ENCODE peak calls at places on chromosomes 1 and 21, in four cellular contexts. Q is body of pancreas; V is activated naive CD4-positive, alpha-beta T cell; Y is EL. O is an unnamed sample.

GRCh38 chr1:230516890-230517289 is 90.8 kb upstream of the PGBD5 start:
- DNase-seq in Q (no peak), Y (no peak), V (no peak), O (no peak)

GRCh38 chr1:68010094-68010493 is 40.3 kb downstream of the DIRAS3 start:
- DNase-seq in Q (no peak), Y (no peak), V (no peak), O (no peak)

GRCh38 chr21:45011911-45012660 is 62.3 kb upstream of the ADARB1 start:
- DNase-seq in V (no peak), Q (no peak), Y (peak), O (peak)

GRCh38 chr1:184258525-184258924 is 128.3 kb upstream of the C1orf21 start:
- DNase-seq in Y (no peak), V (no peak), Q (no peak), O (no peak)

GRCh38 chr1:7609311-7609994 is 161.6 kb upstream of the VAMP3 start:
- DNase-seq in Y (no peak), Q (no peak), V (no peak), O (no peak)

GRCh38 chr1:22636369-22636768 is at the start of gene C1QA:
- DNase-seq in V (no peak), Y (no peak), Q (no peak), O (peak)

GRCh38 chr1:211260161-211261107 is 1.3 kb downstream of the RCOR3 start:
- DNase-seq in V (peak), Y (peak), Q (peak), O (peak)

GRCh38 chr1:4986266-4986665 is 331.9 kb downstream of the AJAP1 start:
- DNase-seq in Y (no peak), V (no peak), Q (no peak), O (no peak)

GRCh38 chr21:33211732-33212131 is 18.0 kb upstream of the IFNAR2 start:
- DNase-seq in Q (no peak), Y (no peak), V (no peak), O (no peak)

GRCh38 chr1:111274653-111275052 is 16.0 kb upstream of the CHIA start:
- DNase-seq in Y (no peak), Q (no peak), V (no peak), O (peak)

GRCh38 chr1:154483941-154484803 is 17.8 kb upstream of the TDRD10 start:
- DNase-seq in V (no peak), Y (peak), Q (no peak), O (no peak)

GRCh38 chr1:181482521-181483083 is 715 bp upstream of the CACNA1E start:
- DNase-seq in Q (no peak), Y (no peak), V (no peak), O (peak)

GRCh38 chr1:153513023-153513422 is 22.8 kb downstream of the S100A6 start:
- DNase-seq in Q (no peak), V (no peak), Y (no peak), O (no peak)

GRCh38 chr1:61742620-61743431 is 546 bp downstream of the PATJ start:
- DNase-seq in Y (peak), V (no peak), Q (peak), O (peak)

GRCh38 chr1:230772457-230773395 is 25.5 kb downstream of the CAPN9 start:
- DNase-seq in Y (peak), Q (no peak), V (no peak), O (peak)

GRCh38 chr1:247639381-247639981 is 34.1 kb downstream of the OR2G3 start:
- DNase-seq in V (no peak), Q (peak), Y (no peak), O (peak)

GRCh38 chr1:47714368-47714767 is 276.5 kb downstream of the FOXD2 start:
- DNase-seq in Q (no peak), V (no peak), Y (no peak), O (no peak)

GRCh38 chr1:169102567-169102966 is 3.9 kb upstream of the ATP1B1 start:
- DNase-seq in Q (no peak), V (no peak), Y (peak), O (peak)

GRCh38 chr1:208036177-208036808 is 125.4 kb upstream of the CD34 start:
- DNase-seq in V (no peak), Q (no peak), Y (peak), O (peak)

GRCh38 chr1:57532299-57532698 is 108.4 kb upstream of the DAB1 start:
- DNase-seq in Y (no peak), V (no peak), Q (no peak), O (no peak)

GRCh38 chr1:27785763-27786162 is 12.7 kb downstream of the STX12 start:
- DNase-seq in Y (peak), V (no peak), Q (peak), O (peak)

GRCh38 chr1:31576743-31577455 is 584 bp downstream of the TINAGL1 start:
- DNase-seq in V (no peak), Y (no peak), Q (no peak), O (peak)

GRCh38 chr1:94901841-94902240 is 25.1 kb downstream of the CNN3 start:
- DNase-seq in Q (no peak), V (no peak), Y (no peak), O (no peak)

GRCh38 chr21:45415943-45416611 is 11.1 kb downstream of the COL18A1 start:
- DNase-seq in Q (no peak), Y (no peak), V (no peak), O (no peak)